ENCODE peak calls at places on chromosome 4, in ten cellular contexts. One of them, this sample, is unnamed. For H3K4me1, the result is how much of the 10 kb centered on the place peaks cover.

GRCh38 chr4:48557478-48557877 is 67.4 kb downstream of the ZAR1 start:
- DNase-seq in adrenal gland: no peak
- DNase-seq in upper lobe of left lung: no peak
- DNase-seq in heart left ventricle: no peak
- DNase-seq in A549: no peak
- DNase-seq in right lobe of liver: no peak
- DNase-seq in ovary: no peak
- DNase-seq in tibial nerve: no peak
- DNase-seq in spleen: no peak
- DNase-seq in suprapubic skin: no peak
- DNase-seq in this sample: no peak

GRCh38 chr4:20987191-20987590 is 286.9 kb downstream of the PACRGL start:
- DNase-seq in tibial nerve: no peak
- DNase-seq in upper lobe of left lung: no peak
- DNase-seq in adrenal gland: no peak
- DNase-seq in right lobe of liver: no peak
- DNase-seq in ovary: no peak
- DNase-seq in suprapubic skin: no peak
- DNase-seq in heart left ventricle: no peak
- DNase-seq in spleen: no peak
- DNase-seq in A549: no peak
- DNase-seq in this sample: no peak

GRCh38 chr4:152534541-152535231 is 1.2 kb downstream of the FBXW7 start:
- DNase-seq in spleen: peak
- DNase-seq in upper lobe of left lung: peak
- DNase-seq in heart left ventricle: peak
- DNase-seq in adrenal gland: peak
- DNase-seq in ovary: peak
- DNase-seq in right lobe of liver: peak
- DNase-seq in A549: no peak
- DNase-seq in tibial nerve: no peak
- DNase-seq in suprapubic skin: peak
- DNase-seq in this sample: no peak

GRCh38 chr4:138650917-138651564 is 364.5 kb upstream of the NOCT start:
- DNase-seq in A549: no peak
- DNase-seq in ovary: no peak
- DNase-seq in tibial nerve: no peak
- DNase-seq in suprapubic skin: no peak
- DNase-seq in upper lobe of left lung: no peak
- DNase-seq in adrenal gland: no peak
- DNase-seq in spleen: no peak
- DNase-seq in right lobe of liver: no peak
- DNase-seq in heart left ventricle: no peak
- DNase-seq in this sample: peak

GRCh38 chr4:144302704-144303536 is 162.4 kb upstream of the GYPA start:
- DNase-seq in upper lobe of left lung: no peak
- DNase-seq in right lobe of liver: no peak
- DNase-seq in spleen: no peak
- DNase-seq in ovary: no peak
- DNase-seq in adrenal gland: no peak
- DNase-seq in heart left ventricle: no peak
- DNase-seq in tibial nerve: no peak
- DNase-seq in suprapubic skin: no peak
- DNase-seq in A549: no peak
- DNase-seq in this sample: no peak

GRCh38 chr4:1010522-1011021 is 854 bp upstream of the FGFRL1 start:
- DNase-seq in suprapubic skin: no peak
- DNase-seq in right lobe of liver: peak
- DNase-seq in heart left ventricle: peak
- DNase-seq in spleen: peak
- DNase-seq in upper lobe of left lung: peak
- DNase-seq in tibial nerve: peak
- DNase-seq in ovary: peak
- DNase-seq in A549: no peak
- DNase-seq in adrenal gland: peak
- DNase-seq in this sample: no peak

GRCh38 chr4:38266616-38267015 is 306.4 kb downstream of the PTTG2 start:
- DNase-seq in tibial nerve: no peak
- DNase-seq in suprapubic skin: no peak
- DNase-seq in spleen: no peak
- DNase-seq in upper lobe of left lung: no peak
- DNase-seq in right lobe of liver: no peak
- DNase-seq in ovary: no peak
- DNase-seq in heart left ventricle: peak
- DNase-seq in adrenal gland: peak
- DNase-seq in A549: no peak
- DNase-seq in this sample: peak

GRCh38 chr4:172802041-172802440 is 366.6 kb upstream of the GALNT7 start:
- DNase-seq in upper lobe of left lung: no peak
- DNase-seq in suprapubic skin: no peak
- DNase-seq in tibial nerve: no peak
- DNase-seq in heart left ventricle: no peak
- DNase-seq in ovary: no peak
- DNase-seq in right lobe of liver: no peak
- DNase-seq in adrenal gland: no peak
- DNase-seq in A549: no peak
- DNase-seq in spleen: no peak
- DNase-seq in this sample: no peak

GRCh38 chr4:151730003-151730559 is 30.7 kb downstream of the GATB start:
- DNase-seq in tibial nerve: no peak
- DNase-seq in spleen: no peak
- DNase-seq in heart left ventricle: no peak
- DNase-seq in suprapubic skin: no peak
- DNase-seq in adrenal gland: peak
- DNase-seq in upper lobe of left lung: no peak
- DNase-seq in right lobe of liver: no peak
- DNase-seq in A549: no peak
- DNase-seq in ovary: no peak
- DNase-seq in this sample: peak

GRCh38 chr4:172147702-172148101 is 334.5 kb downstream of the GALNTL6 start:
- DNase-seq in suprapubic skin: no peak
- DNase-seq in adrenal gland: no peak
- DNase-seq in tibial nerve: no peak
- DNase-seq in heart left ventricle: no peak
- DNase-seq in spleen: no peak
- DNase-seq in A549: no peak
- DNase-seq in right lobe of liver: no peak
- DNase-seq in upper lobe of left lung: no peak
- DNase-seq in ovary: no peak
- DNase-seq in this sample: no peak

GRCh38 chr4:73213917-73214663 is 44.5 kb downstream of the ANKRD17 start:
- DNase-seq in A549: no peak
- DNase-seq in suprapubic skin: no peak
- DNase-seq in adrenal gland: no peak
- DNase-seq in ovary: no peak
- DNase-seq in spleen: no peak
- DNase-seq in upper lobe of left lung: no peak
- DNase-seq in heart left ventricle: no peak
- DNase-seq in right lobe of liver: no peak
- DNase-seq in tibial nerve: no peak
- DNase-seq in this sample: no peak

GRCh38 chr4:7753931-7754465 is 185.7 kb downstream of the AFAP1 start:
- DNase-seq in spleen: no peak
- DNase-seq in adrenal gland: no peak
- DNase-seq in A549: no peak
- DNase-seq in tibial nerve: no peak
- DNase-seq in ovary: no peak
- DNase-seq in suprapubic skin: no peak
- DNase-seq in heart left ventricle: no peak
- DNase-seq in right lobe of liver: no peak
- DNase-seq in upper lobe of left lung: no peak
- DNase-seq in this sample: no peak

GRCh38 chr4:111814961-111815360 is 330.3 kb upstream of the FAM241A start:
- DNase-seq in ovary: no peak
- DNase-seq in heart left ventricle: no peak
- DNase-seq in suprapubic skin: no peak
- DNase-seq in upper lobe of left lung: no peak
- DNase-seq in spleen: no peak
- DNase-seq in tibial nerve: no peak
- DNase-seq in adrenal gland: no peak
- DNase-seq in right lobe of liver: no peak
- DNase-seq in A549: no peak
- DNase-seq in this sample: no peak

GRCh38 chr4:99628040-99628439 is 29.6 kb downstream of the C4orf54 start:
- DNase-seq in ovary: no peak
- DNase-seq in adrenal gland: no peak
- DNase-seq in tibial nerve: no peak
- DNase-seq in spleen: no peak
- DNase-seq in upper lobe of left lung: no peak
- DNase-seq in A549: no peak
- DNase-seq in right lobe of liver: no peak
- DNase-seq in heart left ventricle: no peak
- DNase-seq in suprapubic skin: no peak
- DNase-seq in this sample: no peak

GRCh38 chr4:78361621-78362120 is 189.9 kb upstream of the ANXA3 start:
- DNase-seq in tibial nerve: no peak
- DNase-seq in suprapubic skin: no peak
- DNase-seq in spleen: no peak
- DNase-seq in adrenal gland: no peak
- DNase-seq in A549: no peak
- DNase-seq in right lobe of liver: no peak
- DNase-seq in ovary: no peak
- DNase-seq in upper lobe of left lung: no peak
- DNase-seq in heart left ventricle: no peak
- DNase-seq in this sample: no peak

DNA sequence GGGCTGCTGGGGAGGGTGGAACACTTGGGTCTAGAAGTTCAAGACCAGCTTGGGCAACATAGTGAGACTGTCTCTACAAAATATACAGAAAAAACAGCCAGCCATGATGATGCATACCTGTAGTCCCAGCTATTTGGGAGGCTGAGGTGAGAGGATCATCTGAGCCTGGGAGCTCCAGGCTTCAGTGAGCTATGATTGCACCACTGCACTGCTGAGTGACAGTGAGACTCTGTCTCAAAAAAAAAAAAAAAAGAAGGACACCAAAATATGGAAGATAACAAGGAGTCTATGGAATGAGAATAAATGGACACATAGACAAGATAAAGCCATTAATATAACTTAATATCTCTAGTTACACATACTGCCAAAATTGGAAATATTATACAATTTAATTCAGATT is 62.7 kb upstream of the IL15 start:
- DNase-seq in upper lobe of left lung: no peak
- DNase-seq in A549: no peak
- DNase-seq in adrenal gland: no peak
- DNase-seq in ovary: no peak
- DNase-seq in heart left ventricle: no peak
- DNase-seq in spleen: no peak
- DNase-seq in right lobe of liver: no peak
- DNase-seq in tibial nerve: no peak
- DNase-seq in suprapubic skin: no peak
- DNase-seq in this sample: no peak
- TF ChIP-seq POLR2A in upper lobe of left lung: no peak
- TF ChIP-seq POLR2A in A549: no peak
- TF ChIP-seq POLR2A in adrenal gland: no peak
- TF ChIP-seq POLR2A in ovary: no peak
- TF ChIP-seq POLR2A in heart left ventricle: no peak
- TF ChIP-seq POLR2A in spleen: no peak
- TF ChIP-seq POLR2A in right lobe of liver: no peak
- TF ChIP-seq POLR2A in tibial nerve: no peak
- TF ChIP-seq POLR2A in suprapubic skin: no peak
- TF ChIP-seq POLR2A in this sample: no peak

GRCh38 chr4:101865501-101866062 is 75.1 kb downstream of the BANK1 start:
- DNase-seq in spleen: no peak
- DNase-seq in ovary: no peak
- DNase-seq in suprapubic skin: no peak
- DNase-seq in right lobe of liver: no peak
- DNase-seq in adrenal gland: no peak
- DNase-seq in tibial nerve: no peak
- DNase-seq in upper lobe of left lung: no peak
- DNase-seq in heart left ventricle: no peak
- DNase-seq in A549: peak
- DNase-seq in this sample: no peak
- H3K4me1 ChIP-seq in spleen: under half
- H3K4me1 ChIP-seq in ovary: under half
- H3K4me1 ChIP-seq in suprapubic skin: under half
- H3K4me1 ChIP-seq in right lobe of liver: under half
- H3K4me1 ChIP-seq in adrenal gland: under half
- H3K4me1 ChIP-seq in tibial nerve: under half
- H3K4me1 ChIP-seq in upper lobe of left lung: under half
- H3K4me1 ChIP-seq in heart left ventricle: under half
- H3K4me1 ChIP-seq in A549: under half
- H3K4me1 ChIP-seq in this sample: under half

DNA sequence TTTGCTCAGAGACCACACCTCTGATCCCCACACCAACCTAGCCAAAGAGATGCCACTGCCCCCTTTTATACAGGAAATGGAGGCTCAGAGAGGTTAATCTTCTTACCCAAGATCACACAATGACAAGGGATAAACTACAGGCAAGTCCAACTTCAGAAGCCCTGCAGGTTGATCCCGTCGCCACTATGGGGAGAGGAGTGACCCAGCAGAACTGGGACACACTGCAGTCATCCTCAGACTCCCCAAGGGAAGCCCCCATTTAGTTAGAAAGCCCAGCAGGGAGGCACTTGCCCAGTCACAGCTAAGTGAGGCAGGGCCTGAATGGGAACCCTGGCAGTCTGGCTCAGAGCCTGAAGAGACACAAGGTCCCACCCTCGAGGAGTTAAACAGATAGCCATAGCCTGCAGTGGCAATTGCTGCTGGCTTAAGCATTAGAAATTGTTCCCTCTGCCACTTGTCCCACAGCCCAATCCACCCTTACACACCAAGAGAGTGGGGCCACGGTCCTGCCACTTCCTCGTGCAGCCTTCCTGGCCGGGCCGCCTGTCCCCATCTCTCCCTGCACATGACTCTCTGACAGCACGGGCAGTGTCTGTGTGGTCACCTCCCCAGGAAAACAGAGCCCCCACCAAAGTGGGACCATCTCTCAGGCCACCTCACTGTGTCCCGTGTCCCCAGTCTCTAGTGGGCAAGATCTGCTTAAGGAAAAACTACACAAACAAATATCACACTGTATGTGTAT is 2.7 kb downstream of the JAKMIP1 start:
- DNase-seq in right lobe of liver: no peak
- DNase-seq in tibial nerve: no peak
- DNase-seq in suprapubic skin: no peak
- DNase-seq in A549: no peak
- DNase-seq in heart left ventricle: no peak
- DNase-seq in adrenal gland: no peak
- DNase-seq in upper lobe of left lung: no peak
- DNase-seq in spleen: peak
- DNase-seq in ovary: no peak
- DNase-seq in this sample: no peak
- TF ChIP-seq POLR2A in right lobe of liver: no peak
- TF ChIP-seq POLR2A in tibial nerve: no peak
- TF ChIP-seq POLR2A in suprapubic skin: no peak
- TF ChIP-seq POLR2A in A549: no peak
- TF ChIP-seq POLR2A in heart left ventricle: no peak
- TF ChIP-seq POLR2A in adrenal gland: no peak
- TF ChIP-seq POLR2A in upper lobe of left lung: no peak
- TF ChIP-seq POLR2A in spleen: no peak
- TF ChIP-seq POLR2A in ovary: no peak
- TF ChIP-seq POLR2A in this sample: no peak

DNA sequence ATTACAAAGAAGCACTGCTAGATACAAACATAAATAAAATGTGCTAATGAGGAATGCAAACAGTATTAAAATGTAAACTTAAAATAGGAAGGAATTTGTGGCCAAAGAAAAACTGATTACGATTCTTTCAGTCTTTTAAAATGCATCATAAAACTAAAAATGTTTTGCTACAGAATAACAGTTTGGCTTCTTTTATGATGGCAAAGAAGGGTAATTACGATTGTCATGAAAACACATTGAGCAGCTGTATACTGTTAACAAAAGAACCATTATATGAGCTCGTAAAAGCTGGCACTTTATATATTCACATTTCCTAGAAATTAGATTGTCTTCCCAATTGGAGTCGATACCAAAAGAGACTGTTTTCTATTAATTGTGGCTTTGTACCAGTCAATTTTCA is 290.4 kb downstream of the NR3C2 start:
- DNase-seq in heart left ventricle: no peak
- DNase-seq in tibial nerve: no peak
- DNase-seq in upper lobe of left lung: no peak
- DNase-seq in right lobe of liver: no peak
- DNase-seq in suprapubic skin: no peak
- DNase-seq in ovary: no peak
- DNase-seq in spleen: no peak
- DNase-seq in A549: no peak
- DNase-seq in adrenal gland: no peak
- DNase-seq in this sample: no peak
- H3K4me1 ChIP-seq in heart left ventricle: under half
- H3K4me1 ChIP-seq in tibial nerve: under half
- H3K4me1 ChIP-seq in upper lobe of left lung: under half
- H3K4me1 ChIP-seq in right lobe of liver: under half
- H3K4me1 ChIP-seq in suprapubic skin: under half
- H3K4me1 ChIP-seq in ovary: under half
- H3K4me1 ChIP-seq in spleen: under half
- H3K4me1 ChIP-seq in A549: under half
- H3K4me1 ChIP-seq in adrenal gland: under half
- H3K4me1 ChIP-seq in this sample: under half